ENCODE peak calls at places on chromosomes 4 and X, in four cellular contexts. M is activated T-cell treated with anti-CD3 and anti-CD28 coated beads for 48 hours, I is heart left ventricle, L is pons. J is an unnamed sample.

GRCh38 chr4:133921280-133922195 is 280.1 kb downstream of the PABPC4L start:
- DNase-seq in M (no peak), I (no peak), L (no peak), J (no peak)

GRCh38 chrX:109709129-109709631 is 23.9 kb downstream of the ACSL4 start:
- DNase-seq in M (no peak), I (no peak), L (no peak), J (peak)

GRCh38 chrX:69214463-69214862 is 49.2 kb upstream of the PJA1 start:
- DNase-seq in M (no peak), I (no peak), L (no peak), J (no peak)

GRCh38 chr4:109648266-109648996 is 54.8 kb downstream of the CASP6 start:
- DNase-seq in M (no peak), I (no peak), L (no peak), J (no peak)

GRCh38 chrX:69627744-69628143 is 11.8 kb downstream of the EDA start:
- DNase-seq in M (no peak), I (no peak), L (no peak), J (no peak)

GRCh38 chr4:41427306-41427882 is 110.6 kb upstream of the LIMCH1 start:
- DNase-seq in M (no peak), I (no peak), L (peak), J (no peak)

GRCh38 chr4:122003335-122003734 is 51.5 kb upstream of the TRPC3 start:
- DNase-seq in M (peak), I (no peak), L (peak), J (peak)

GRCh38 chrX:120001787-120002186 is 58.2 kb upstream of the NKAP start:
- DNase-seq in M (no peak), I (no peak), L (no peak), J (peak)

GRCh38 chr4:113952452-113953029 is 26.9 kb downstream of the ARSJ start:
- DNase-seq in M (no peak), I (no peak), L (peak), J (peak)